ENCODE peak calls at places on chromosomes 7 and 10, in seven cellular contexts. P, Y, Z, F, H, R and E are unnamed samples.

GRCh38 chr7:12518920-12519681 is 51.4 kb upstream of the SCIN start:
- DNase-seq in P (peak; percentile 23), Y (peak; percentile 28), Z (peak; percentile 34), F (peak; percentile 4), H (no peak), R (no peak), E (no peak)

GRCh38 chr7:69389220-69389619 is 209.1 kb upstream of the AUTS2 start:
- DNase-seq in P (no peak), Y (no peak), Z (no peak), F (no peak), H (no peak), R (no peak), E (no peak)

GRCh38 chr7:3991771-3992231 is 690.3 kb upstream of the FOXK1 start:
- DNase-seq in P (no peak), Y (no peak), Z (no peak), F (no peak), H (no peak), R (no peak), E (no peak)

GRCh38 chr7:141558544-141559183 is 7.5 kb downstream of the AGK start:
- DNase-seq in P (peak; percentile 35), Y (no peak), Z (no peak), F (peak; percentile 83), H (peak; percentile 31), R (no peak), E (no peak)

GRCh38 chr10:47025540-47026300 is 114.5 kb downstream of the PTPN20 start:
- DNase-seq in P (peak; percentile 59), Y (no peak), Z (peak; percentile 2), F (peak; percentile 28), H (peak; percentile 31), R (peak; percentile 41), E (peak; percentile 67)

GRCh38 chr10:99329891-99330674 is 927 bp downstream of the CNNM1 start:
- DNase-seq in P (no peak), Y (peak; percentile 56), Z (peak; percentile 43), F (no peak), H (peak; percentile 69), R (no peak), E (no peak)

GRCh38 chr7:91383186-91383585 is 119.0 kb downstream of the FZD1 start:
- DNase-seq in P (no peak), Y (no peak), Z (no peak), F (peak; percentile 86), H (peak; percentile 21), R (no peak), E (no peak)

GRCh38 chr7:124784879-124785818 is 19.6 kb upstream of the GPR37 start:
- DNase-seq in P (peak; percentile 49), Y (peak; percentile 60), Z (peak; percentile 57), F (peak; percentile 63), H (peak; percentile 77), R (no peak), E (peak; percentile 53)

GRCh38 chr10:25907247-25907646 is 26.8 kb upstream of the MYO3A start:
- DNase-seq in P (no peak), Y (no peak), Z (no peak), F (no peak), H (no peak), R (no peak), E (no peak)